ENCODE peak calls at places on chromosomes 2 and 18, in nine cellular contexts. V, J, Y, L, A, Q, R, T and E are unnamed samples.

GRCh38 chr2:144379891-144380311 is 140.0 kb downstream of the ZEB2 start:
- DNase-seq in V (peak), J (no peak), Y (no peak), L (no peak), A (no peak), Q (no peak), R (no peak), T (no peak), E (peak)

GRCh38 chr2:23376075-23376474 is 8.9 kb upstream of the KLHL29 start:
- DNase-seq in V (no peak), J (no peak), Y (no peak), L (no peak), A (no peak), Q (no peak), R (no peak), T (no peak), E (no peak)

GRCh38 chr2:123419976-123420375 is 605.1 kb upstream of the CNTNAP5 start:
- DNase-seq in V (no peak), J (no peak), Y (no peak), L (no peak), A (no peak), Q (no peak), R (no peak), T (no peak), E (no peak)

GRCh38 chr2:12890071-12890470 is 173.3 kb downstream of the TRIB2 start:
- DNase-seq in V (no peak), J (no peak), Y (no peak), L (no peak), A (no peak), Q (no peak), R (no peak), T (no peak), E (no peak)

GRCh38 chr18:61169386-61169785 is 163.8 kb upstream of the CDH20 start:
- DNase-seq in V (no peak), J (no peak), Y (no peak), L (no peak), A (no peak), Q (no peak), R (no peak), T (no peak), E (no peak)

GRCh38 chr2:241870611-241871537 is 1.3 kb downstream of the RTP5 start:
- DNase-seq in V (no peak), J (no peak), Y (no peak), L (no peak), A (no peak), Q (no peak), R (no peak), T (no peak), E (no peak)

GRCh38 chr2:162257416-162257815 is 14.2 kb upstream of the FAP start:
- DNase-seq in V (no peak), J (no peak), Y (no peak), L (no peak), A (no peak), Q (no peak), R (no peak), T (no peak), E (no peak)

GRCh38 chr2:227853204-227853629 is 18.2 kb upstream of the DAW1 start:
- DNase-seq in V (peak), J (no peak), Y (peak), L (no peak), A (no peak), Q (no peak), R (no peak), T (no peak), E (no peak)

GRCh38 chr2:108542071-108542470 is 7.8 kb downstream of the LIMS1 start:
- DNase-seq in V (no peak), J (no peak), Y (peak), L (no peak), A (no peak), Q (no peak), R (no peak), T (no peak), E (no peak)

GRCh38 chr2:88739985-88740600 is 48.6 kb downstream of the RPIA start:
- DNase-seq in V (peak), J (peak), Y (peak), L (peak), A (peak), Q (peak), R (peak), T (peak), E (peak)

GRCh38 chr2:230956827-230957755 is 32.0 kb upstream of the GPR55 start:
- DNase-seq in V (peak), J (peak), Y (peak), L (no peak), A (no peak), Q (no peak), R (no peak), T (no peak), E (no peak)

GRCh38 chr2:174918886-174919526 is 86.2 kb downstream of the CHN1 start:
- DNase-seq in V (no peak), J (no peak), Y (no peak), L (no peak), A (no peak), Q (no peak), R (no peak), T (no peak), E (no peak)

GRCh38 chr2:181586569-181587076 is 70.3 kb downstream of the CERKL start:
- DNase-seq in V (peak), J (no peak), Y (no peak), L (no peak), A (no peak), Q (no peak), R (no peak), T (peak), E (peak)

GRCh38 chr2:27653397-27653796 is 10.0 kb downstream of the SUPT7L start:
- DNase-seq in V (no peak), J (no peak), Y (peak), L (no peak), A (no peak), Q (no peak), R (no peak), T (no peak), E (no peak)

GRCh38 chr2:105496271-105496670 is 97.4 kb upstream of the FHL2 start:
- DNase-seq in V (no peak), J (no peak), Y (no peak), L (no peak), A (no peak), Q (no peak), R (no peak), T (no peak), E (peak)

GRCh38 chr2:85911836-85912692 is 23.3 kb upstream of the ST3GAL5 start:
- DNase-seq in V (no peak), J (peak), Y (peak), L (no peak), A (no peak), Q (no peak), R (no peak), T (no peak), E (peak)

GRCh38 chr2:239008004-239008403 is 160.1 kb downstream of the TWIST2 start:
- DNase-seq in V (no peak), J (no peak), Y (no peak), L (no peak), A (no peak), Q (no peak), R (no peak), T (no peak), E (no peak)

GRCh38 chr2:85797959-85798358 is 44.2 kb downstream of the ATOH8 start:
- DNase-seq in V (peak), J (no peak), Y (peak), L (no peak), A (no peak), Q (no peak), R (no peak), T (no peak), E (no peak)

GRCh38 chr2:203574824-203575223 is 39.7 kb upstream of the RAPH1 start:
- DNase-seq in V (no peak), J (no peak), Y (no peak), L (no peak), A (no peak), Q (no peak), R (no peak), T (no peak), E (no peak)

GRCh38 chr2:44770221-44771187 is 171.0 kb upstream of the SIX3 start:
- DNase-seq in V (no peak), J (no peak), Y (no peak), L (no peak), A (no peak), Q (no peak), R (no peak), T (no peak), E (no peak)

GRCh38 chr2:105782123-105782522 is 37.4 kb downstream of the NCK2 start:
- DNase-seq in V (no peak), J (no peak), Y (no peak), L (no peak), A (no peak), Q (no peak), R (no peak), T (no peak), E (no peak)

GRCh38 chr2:121254748-121255147 is 30.3 kb downstream of the TFCP2L1 start:
- DNase-seq in V (no peak), J (no peak), Y (no peak), L (no peak), A (no peak), Q (no peak), R (no peak), T (no peak), E (peak)

GRCh38 chr2:107402330-107402729 is 424.4 kb upstream of the RGPD4 start:
- DNase-seq in V (no peak), J (no peak), Y (no peak), L (no peak), A (no peak), Q (no peak), R (no peak), T (no peak), E (no peak)

GRCh38 chr18:22115573-22115972 is 53.8 kb upstream of the GATA6 start:
- DNase-seq in V (no peak), J (no peak), Y (no peak), L (no peak), A (no peak), Q (no peak), R (no peak), T (no peak), E (no peak)

GRCh38 chr2:10987861-10988260 is 76.1 kb downstream of the KCNF1 start:
- DNase-seq in V (no peak), J (no peak), Y (no peak), L (no peak), A (no peak), Q (no peak), R (no peak), T (no peak), E (no peak)

GRCh38 chr2:130261970-130262760 is 63.9 kb upstream of the TUBA3E start:
- DNase-seq in V (no peak), J (no peak), Y (peak), L (no peak), A (no peak), Q (no peak), R (no peak), T (no peak), E (peak)

GRCh38 chr18:74921057-74921820 is 287.7 kb downstream of the PTGR3 start:
- DNase-seq in V (no peak), J (no peak), Y (no peak), L (no peak), A (no peak), Q (no peak), R (no peak), T (no peak), E (no peak)

GRCh38 chr2:218997730-218998129 is 4.5 kb upstream of the CRYBA2 start:
- DNase-seq in V (no peak), J (no peak), Y (no peak), L (no peak), A (no peak), Q (no peak), R (no peak), T (no peak), E (peak)

GRCh38 chr2:184004289-184004944 is 593.9 kb upstream of the ZNF804A start:
- DNase-seq in V (peak), J (no peak), Y (no peak), L (no peak), A (no peak), Q (no peak), R (no peak), T (no peak), E (peak)

GRCh38 chr2:231427116-231427515 is 31.6 kb downstream of the B3GNT7 start:
- DNase-seq in V (no peak), J (no peak), Y (no peak), L (no peak), A (no peak), Q (no peak), R (no peak), T (no peak), E (no peak)

GRCh38 chr2:149579972-149580882 is 7.3 kb downstream of the MMADHC start:
- DNase-seq in V (no peak), J (no peak), Y (peak), L (no peak), A (no peak), Q (no peak), R (no peak), T (no peak), E (no peak)

GRCh38 chr2:222610746-222611145 is 45.1 kb downstream of the FARSB start:
- DNase-seq in V (peak), J (no peak), Y (peak), L (no peak), A (no peak), Q (no peak), R (no peak), T (no peak), E (peak)

GRCh38 chr2:148875387-148876051 is 492 bp downstream of the KIF5C start:
- DNase-seq in V (peak), J (no peak), Y (no peak), L (no peak), A (no peak), Q (no peak), R (no peak), T (peak), E (no peak)

GRCh38 chr2:204072443-204073324 is 136.1 kb downstream of the ICOS start:
- DNase-seq in V (peak), J (no peak), Y (peak), L (peak), A (no peak), Q (peak), R (peak), T (peak), E (peak)

GRCh38 chr2:101843048-101843447 is 145.5 kb downstream of the MAP4K4 start:
- DNase-seq in V (no peak), J (no peak), Y (peak), L (no peak), A (no peak), Q (no peak), R (no peak), T (no peak), E (no peak)

GRCh38 chr2:58571181-58571852 is 330.2 kb upstream of the FANCL start:
- DNase-seq in V (peak), J (no peak), Y (peak), L (no peak), A (no peak), Q (no peak), R (no peak), T (peak), E (peak)